ENCODE peak calls at places on chromosome 10, in four cellular contexts. One of them, this sample, is unnamed.
A peak's percentile ranks its signal among the peaks of the same experiment; 100 is the strongest.

GRCh38 chr10:127919418-127920191 is 12.7 kb downstream of the PTPRE start:
- DNase-seq in K562: no peak
- DNase-seq in GM12891: no peak
- DNase-seq in GM12878: no peak
- DNase-seq in this sample: peak; percentile 64

GRCh38 chr10:57961487-57961886 is 306.2 kb downstream of the IPMK start:
- DNase-seq in GM12878: no peak
- DNase-seq in GM12891: no peak
- DNase-seq in K562: no peak
- DNase-seq in this sample: no peak

GRCh38 chr10:90787906-90788491 is 69.8 kb downstream of the HTR7 start:
- DNase-seq in GM12878: no peak
- DNase-seq in GM12891: no peak
- DNase-seq in K562: peak; percentile 9
- DNase-seq in this sample: no peak

GRCh38 chr10:31958849-31959248 is 30.2 kb upstream of the ARHGAP12 start:
- DNase-seq in K562: no peak
- DNase-seq in GM12891: no peak
- DNase-seq in GM12878: no peak
- DNase-seq in this sample: peak; percentile 9

GRCh38 chr10:130967784-130968183 is 343.7 kb downstream of the TCERG1L start:
- DNase-seq in K562: no peak
- DNase-seq in GM12891: no peak
- DNase-seq in GM12878: no peak
- DNase-seq in this sample: no peak

GRCh38 chr10:74628136-74628535 is 198.3 kb upstream of the KAT6B start:
- DNase-seq in K562: no peak
- DNase-seq in GM12878: no peak
- DNase-seq in GM12891: no peak
- DNase-seq in this sample: no peak

GRCh38 chr10:7409732-7410168 is 1.1 kb downstream of the SFMBT2 start:
- DNase-seq in GM12891: no peak
- DNase-seq in K562: peak; percentile 32
- DNase-seq in GM12878: no peak
- DNase-seq in this sample: no peak

GRCh38 chr10:84783386-84783785 is 455.0 kb downstream of the CCSER2 start:
- DNase-seq in GM12878: no peak
- DNase-seq in K562: no peak
- DNase-seq in GM12891: peak; percentile 13
- DNase-seq in this sample: no peak

GRCh38 chr10:124624456-124624855 is 119.7 kb downstream of the FAM53B start:
- DNase-seq in K562: no peak
- DNase-seq in GM12878: no peak
- DNase-seq in GM12891: no peak
- DNase-seq in this sample: no peak

GRCh38 chr10:124624875-124625274 is 119.3 kb downstream of the FAM53B start:
- DNase-seq in GM12878: no peak
- DNase-seq in K562: no peak
- DNase-seq in GM12891: no peak
- DNase-seq in this sample: no peak

GRCh38 chr10:124624006-124624405 is 120.2 kb downstream of the FAM53B start:
- DNase-seq in GM12891: no peak
- DNase-seq in GM12878: no peak
- DNase-seq in K562: no peak
- DNase-seq in this sample: no peak

GRCh38 chr10:124626759-124627380 is 117.3 kb downstream of the FAM53B start:
- DNase-seq in GM12891: no peak
- DNase-seq in K562: no peak
- DNase-seq in GM12878: peak; percentile 38
- DNase-seq in this sample: no peak

DNA sequence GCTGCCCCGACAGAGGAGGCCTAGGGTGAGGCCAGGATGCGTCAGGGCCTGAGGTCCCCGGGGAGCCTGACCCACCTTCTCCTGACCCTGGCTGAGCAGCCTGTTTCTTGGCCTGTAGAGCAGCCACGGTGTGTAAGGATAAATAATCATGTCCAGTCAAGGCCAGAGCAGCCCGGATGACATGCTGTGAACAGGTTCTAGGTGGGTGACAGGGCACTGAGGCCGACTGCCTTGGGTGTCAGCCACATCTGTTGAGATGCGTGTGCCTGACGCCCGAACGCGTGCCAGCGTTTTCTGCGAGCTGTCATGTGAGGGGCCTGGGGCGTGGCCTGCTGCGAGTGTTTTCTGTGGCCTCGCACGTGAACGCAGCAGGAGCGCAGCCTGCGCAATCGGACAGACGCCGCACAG is 118.3 kb downstream of the FAM53B start:
- DNase-seq in GM12891: no peak
- DNase-seq in GM12878: no peak
- DNase-seq in K562: no peak
- DNase-seq in this sample: no peak
- TF ChIP-seq POLR2AphosphoS5 in GM12891: no peak
- TF ChIP-seq POLR2AphosphoS5 in GM12878: no peak
- TF ChIP-seq POLR2AphosphoS5 in K562: no peak
- TF ChIP-seq POLR2AphosphoS5 in this sample: no peak

GRCh38 chr10:45246522-45246921 is 68.9 kb downstream of the OR13A1 start:
- DNase-seq in GM12891: no peak
- DNase-seq in GM12878: no peak
- DNase-seq in K562: no peak
- DNase-seq in this sample: no peak

GRCh38 chr10:45241865-45242518 is 73.4 kb downstream of the OR13A1 start:
- DNase-seq in GM12891: no peak
- DNase-seq in GM12878: no peak
- DNase-seq in K562: no peak
- DNase-seq in this sample: no peak

GRCh38 chr10:45239642-45240041 is 75.8 kb downstream of the OR13A1 start:
- DNase-seq in GM12878: no peak
- DNase-seq in GM12891: no peak
- DNase-seq in K562: no peak
- DNase-seq in this sample: no peak

GRCh38 chr10:45238896-45239295 is 76.5 kb downstream of the OR13A1 start:
- DNase-seq in K562: no peak
- DNase-seq in GM12878: no peak
- DNase-seq in GM12891: no peak
- DNase-seq in this sample: no peak

DNA sequence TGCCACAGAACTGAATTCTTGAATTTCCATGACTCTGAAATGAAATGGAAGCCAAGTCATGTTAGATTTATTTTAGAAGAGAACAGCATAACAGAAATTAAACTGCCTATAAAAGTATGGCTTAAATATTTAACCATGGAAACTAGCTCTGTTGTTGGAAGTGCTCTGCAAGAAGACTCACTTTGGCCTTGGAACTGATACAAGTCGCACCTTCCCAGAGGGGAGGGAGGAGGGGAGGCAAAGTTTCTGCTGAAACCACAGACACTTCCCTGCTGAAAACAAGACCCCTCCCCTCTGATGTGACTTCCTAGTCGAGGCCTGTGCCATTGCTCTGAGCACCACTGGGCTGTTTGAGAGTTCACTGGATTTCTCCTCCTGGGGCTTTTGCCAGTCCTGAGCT is 72.1 kb downstream of the OR13A1 start:
- DNase-seq in K562: no peak
- DNase-seq in GM12878: no peak
- DNase-seq in GM12891: no peak
- DNase-seq in this sample: no peak
- TF ChIP-seq SPI1 in K562: no peak
- TF ChIP-seq SPI1 in GM12878: no peak
- TF ChIP-seq SPI1 in GM12891: no peak
- TF ChIP-seq SPI1 in this sample: no peak

GRCh38 chr10:119459681-119460340 is 82.7 kb downstream of the RGS10 start:
- DNase-seq in GM12878: no peak
- DNase-seq in GM12891: no peak
- DNase-seq in K562: no peak
- DNase-seq in this sample: no peak

GRCh38 chr10:119460369-119461195 is 81.9 kb downstream of the RGS10 start:
- DNase-seq in GM12891: no peak
- DNase-seq in K562: no peak
- DNase-seq in GM12878: no peak
- DNase-seq in this sample: no peak

GRCh38 chr10:119461923-119462322 is 80.6 kb downstream of the RGS10 start:
- DNase-seq in GM12891: no peak
- DNase-seq in K562: no peak
- DNase-seq in GM12878: no peak
- DNase-seq in this sample: no peak

GRCh38 chr10:119462773-119463172 is 79.7 kb downstream of the RGS10 start:
- DNase-seq in K562: no peak
- DNase-seq in GM12891: no peak
- DNase-seq in GM12878: no peak
- DNase-seq in this sample: no peak

GRCh38 chr10:119461380-119461779 is 81.1 kb downstream of the RGS10 start:
- DNase-seq in GM12891: no peak
- DNase-seq in GM12878: no peak
- DNase-seq in K562: no peak
- DNase-seq in this sample: no peak
- TF ChIP-seq POLR2AphosphoS5 in GM12891: no peak
- TF ChIP-seq POLR2AphosphoS5 in GM12878: no peak
- TF ChIP-seq POLR2AphosphoS5 in K562: no peak
- TF ChIP-seq POLR2AphosphoS5 in this sample: no peak

GRCh38 chr10:55629792-55630490 is 731.1 kb downstream of the ZWINT start:
- DNase-seq in GM12878: no peak
- DNase-seq in K562: no peak
- DNase-seq in GM12891: no peak
- DNase-seq in this sample: no peak
- TF ChIP-seq SPI1 in GM12878: no peak
- TF ChIP-seq SPI1 in K562: no peak
- TF ChIP-seq SPI1 in GM12891: no peak
- TF ChIP-seq SPI1 in this sample: no peak

GRCh38 chr10:124731551-124731950 is 12.6 kb downstream of the FAM53B start:
- DNase-seq in GM12878: no peak
- DNase-seq in K562: no peak
- DNase-seq in GM12891: no peak
- DNase-seq in this sample: no peak

GRCh38 chr10:124730790-124731189 is 13.4 kb downstream of the FAM53B start:
- DNase-seq in GM12891: no peak
- DNase-seq in GM12878: no peak
- DNase-seq in K562: no peak
- DNase-seq in this sample: no peak

GRCh38 chr10:124733566-124734245 is 10.5 kb downstream of the FAM53B start:
- DNase-seq in GM12891: no peak
- DNase-seq in GM12878: no peak
- DNase-seq in K562: no peak
- DNase-seq in this sample: no peak

GRCh38 chr10:124734311-124735166 is 9.6 kb downstream of the FAM53B start:
- DNase-seq in GM12891: no peak
- DNase-seq in GM12878: no peak
- DNase-seq in K562: no peak
- DNase-seq in this sample: no peak

GRCh38 chr10:124732931-124733536 is 11.1 kb downstream of the FAM53B start:
- DNase-seq in K562: no peak
- DNase-seq in GM12878: peak; percentile 77
- DNase-seq in GM12891: no peak
- DNase-seq in this sample: no peak
- TF ChIP-seq POLR2AphosphoS5 in K562: no peak
- TF ChIP-seq POLR2AphosphoS5 in GM12878: peak; percentile 36
- TF ChIP-seq POLR2AphosphoS5 in GM12891: no peak
- TF ChIP-seq POLR2AphosphoS5 in this sample: no peak

GRCh38 chr10:53166325-53166724 is 393.7 kb upstream of the MBL2 start:
- DNase-seq in K562: no peak
- DNase-seq in GM12891: no peak
- DNase-seq in GM12878: peak; percentile 5
- DNase-seq in this sample: no peak
- TF ChIP-seq SPI1 in K562: no peak
- TF ChIP-seq SPI1 in GM12891: no peak
- TF ChIP-seq SPI1 in GM12878: no peak
- TF ChIP-seq SPI1 in this sample: no peak

GRCh38 chr10:5645375-5645774 is 21.0 kb downstream of the ASB13 start:
- DNase-seq in GM12878: no peak
- DNase-seq in K562: no peak
- DNase-seq in GM12891: no peak
- DNase-seq in this sample: no peak
- TF ChIP-seq POLR2AphosphoS5 in GM12878: no peak
- TF ChIP-seq POLR2AphosphoS5 in K562: no peak
- TF ChIP-seq POLR2AphosphoS5 in GM12891: no peak
- TF ChIP-seq POLR2AphosphoS5 in this sample: no peak

DNA sequence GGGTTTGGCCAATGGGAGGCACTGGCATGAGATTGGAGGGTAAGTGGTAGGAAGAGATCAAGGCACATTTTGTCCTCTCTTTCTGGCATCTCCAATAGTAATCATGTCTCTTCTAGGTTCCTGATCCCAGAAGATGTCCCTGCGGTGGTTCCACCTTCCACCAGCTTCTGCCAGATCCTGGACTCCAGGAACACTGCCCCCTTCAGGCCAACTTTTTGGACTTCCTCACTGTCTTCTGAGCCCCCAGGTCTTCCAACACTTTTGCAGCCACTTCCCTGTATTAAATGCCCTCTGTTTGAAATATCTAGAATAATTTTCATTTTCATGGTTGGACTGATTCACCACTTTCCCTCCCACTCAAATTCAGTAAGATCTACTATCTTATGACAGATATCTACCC is 60.9 kb downstream of the BAMBI start:
- DNase-seq in GM12878: no peak
- DNase-seq in K562: peak; percentile 51
- DNase-seq in GM12891: no peak
- DNase-seq in this sample: no peak
- TF ChIP-seq SPI1 in GM12878: no peak
- TF ChIP-seq SPI1 in K562: peak; percentile 85
- TF ChIP-seq SPI1 in GM12891: no peak
- TF ChIP-seq SPI1 in this sample: peak; percentile 9

GRCh38 chr10:308101-308500 is 172.8 kb downstream of the ZMYND11 start:
- DNase-seq in K562: no peak
- DNase-seq in GM12878: no peak
- DNase-seq in GM12891: no peak
- DNase-seq in this sample: no peak
- TF ChIP-seq POLR2AphosphoS5 in K562: no peak
- TF ChIP-seq POLR2AphosphoS5 in GM12878: no peak
- TF ChIP-seq POLR2AphosphoS5 in GM12891: no peak
- TF ChIP-seq POLR2AphosphoS5 in this sample: no peak

GRCh38 chr10:122229678-122230077 is 41.4 kb upstream of the BTBD16 start:
- DNase-seq in K562: no peak
- DNase-seq in GM12878: no peak
- DNase-seq in GM12891: no peak
- DNase-seq in this sample: no peak
- TF ChIP-seq SPI1 in K562: no peak
- TF ChIP-seq SPI1 in GM12878: no peak
- TF ChIP-seq SPI1 in GM12891: no peak
- TF ChIP-seq SPI1 in this sample: no peak